ENCODE peak calls at places on chromosomes 4 and X, in five cellular contexts. T is adipocyte, Y is RWPE1, B is RCC 7860, E is activated B cell treated with CpG ODN at 0.5 μM for 24 hours. I is an unnamed sample.

GRCh38 chr4:41719417-41719816 is 29.1 kb downstream of the PHOX2B start:
- DNase-seq in T (no peak), Y (no peak), B (no peak), E (no peak), I (no peak)

GRCh38 chr4:114015444-114015899 is 36.0 kb upstream of the ARSJ start:
- DNase-seq in T (peak; percentile 70), Y (peak; percentile 91), B (peak; percentile 100), E (no peak), I (no peak)

GRCh38 chrX:72308566-72309296 is 3.0 kb upstream of the CITED1 start:
- DNase-seq in T (peak; percentile 69), Y (peak; percentile 28), B (no peak), E (peak; percentile 16), I (peak; percentile 59)

GRCh38 chrX:74705269-74705668 is 90.8 kb upstream of the RLIM start:
- DNase-seq in T (no peak), Y (no peak), B (no peak), E (no peak), I (no peak)

GRCh38 chr4:84493092-84493850 is 5.8 kb downstream of the NKX6-1 start:
- DNase-seq in T (peak; percentile 25), Y (no peak), B (no peak), E (no peak), I (peak; percentile 86)

GRCh38 chr4:183504930-183505555 is at the start of gene ING2:
- DNase-seq in T (peak; percentile 92), Y (peak; percentile 88), B (no peak), E (peak; percentile 69), I (peak; percentile 89)

GRCh38 chr4:76035146-76035545 is 724 bp downstream of the CXCL11 start:
- DNase-seq in T (no peak), Y (no peak), B (no peak), E (no peak), I (no peak)

GRCh38 chr4:158610790-158611189 is 60.9 kb downstream of the C4orf46 start:
- DNase-seq in T (peak; percentile 17), Y (no peak), B (no peak), E (no peak), I (no peak)

GRCh38 chr4:7238300-7238960 is 46.1 kb downstream of the SORCS2 start:
- DNase-seq in T (no peak), Y (no peak), B (no peak), E (no peak), I (no peak)

GRCh38 chr4:155734065-155734464 is 24.8 kb upstream of the GUCY1B1 start:
- DNase-seq in T (peak; percentile 55), Y (no peak), B (no peak), E (no peak), I (no peak)

GRCh38 chrX:98405376-98405775 is 1521.7 kb downstream of the RPA4 start:
- DNase-seq in T (no peak), Y (peak; percentile 6), B (no peak), E (no peak), I (no peak)

GRCh38 chrX:101550362-101550761 is at the start of gene ARMCX1:
- DNase-seq in T (peak; percentile 68), Y (peak; percentile 15), B (no peak), E (no peak), I (peak; percentile 72)

I was measured in upper lobe of left lung.